ENCODE peak calls at places on chromosomes 11 and 22, in four cellular contexts. One of them, this sample, is unnamed.

GRCh38 chr22:43114958-43115357 is 4.4 kb downstream of the BIK start:
- DNase-seq in H9: no peak
- DNase-seq in trophoblast cell: no peak
- DNase-seq in H1: no peak
- DNase-seq in this sample: no peak

GRCh38 chr22:29071261-29072045 is 1.4 kb upstream of the KREMEN1 start:
- DNase-seq in H1: peak; percentile 78
- DNase-seq in H9: peak; percentile 72
- DNase-seq in trophoblast cell: peak; percentile 54
- DNase-seq in this sample: peak; percentile 67

GRCh38 chr11:61730222-61730994 is 22.0 kb upstream of the MYRF start:
- DNase-seq in H9: no peak
- DNase-seq in trophoblast cell: peak; percentile 77
- DNase-seq in H1: no peak
- DNase-seq in this sample: no peak

GRCh38 chr11:101912823-101913284 is 2.0 kb upstream of the CEP126 start:
- DNase-seq in H1: no peak
- DNase-seq in trophoblast cell: no peak
- DNase-seq in H9: no peak
- DNase-seq in this sample: no peak

GRCh38 chr11:38153985-38154384 is 1555.9 kb upstream of the RAG2 start:
- DNase-seq in H9: no peak
- DNase-seq in trophoblast cell: no peak
- DNase-seq in H1: no peak
- DNase-seq in this sample: no peak

GRCh38 chr11:14029971-14030531 is 67.5 kb downstream of the SPON1 start:
- DNase-seq in H1: no peak
- DNase-seq in trophoblast cell: no peak
- DNase-seq in H9: no peak
- DNase-seq in this sample: no peak

GRCh38 chr11:63945482-63946163 is 6.8 kb downstream of the NAA40 start:
- DNase-seq in trophoblast cell: peak; percentile 88
- DNase-seq in H1: peak; percentile 72
- DNase-seq in H9: peak; percentile 73
- DNase-seq in this sample: peak; percentile 82

GRCh38 chr11:104254347-104254746 is 90.4 kb upstream of the PDGFD start:
- DNase-seq in H1: peak; percentile 87
- DNase-seq in trophoblast cell: peak; percentile 21
- DNase-seq in H9: peak; percentile 85
- DNase-seq in this sample: peak; percentile 86

GRCh38 chr11:61691378-61692156 is 11.4 kb downstream of the DAGLA start:
- DNase-seq in trophoblast cell: no peak
- DNase-seq in H9: no peak
- DNase-seq in H1: no peak
- DNase-seq in this sample: peak; percentile 47

GRCh38 chr11:134532176-134532920 is 120.3 kb upstream of the B3GAT1 start:
- DNase-seq in H9: peak; percentile 17
- DNase-seq in H1: peak; percentile 40
- DNase-seq in trophoblast cell: no peak
- DNase-seq in this sample: no peak

GRCh38 chr11:43712676-43713075 is 32.1 kb downstream of the HSD17B12 start:
- DNase-seq in H1: no peak
- DNase-seq in H9: no peak
- DNase-seq in trophoblast cell: no peak
- DNase-seq in this sample: no peak

GRCh38 chr22:27247691-27248434 is 553.7 kb downstream of the MN1 start:
- DNase-seq in H9: no peak
- DNase-seq in H1: no peak
- DNase-seq in trophoblast cell: no peak
- DNase-seq in this sample: no peak

GRCh38 chr11:35267504-35267903 is 128.5 kb downstream of the CD44 start:
- DNase-seq in H1: no peak
- DNase-seq in trophoblast cell: no peak
- DNase-seq in H9: no peak
- DNase-seq in this sample: no peak

GRCh38 chr11:67369801-67370284 is 3.6 kb downstream of the CLCF1 start:
- DNase-seq in H1: no peak
- DNase-seq in H9: no peak
- DNase-seq in trophoblast cell: peak; percentile 69
- DNase-seq in this sample: no peak

GRCh38 chr11:44834846-44835245 is 108.1 kb downstream of the TSPAN18 start:
- DNase-seq in H9: no peak
- DNase-seq in trophoblast cell: no peak
- DNase-seq in H1: no peak
- DNase-seq in this sample: no peak

GRCh38 chr11:73866586-73866996 is 10.1 kb downstream of the COA4 start:
- DNase-seq in H1: no peak
- DNase-seq in trophoblast cell: peak; percentile 55
- DNase-seq in H9: no peak
- DNase-seq in this sample: peak; percentile 66

GRCh38 chr22:24483966-24484545 is 11.1 kb upstream of the UPB1 start:
- DNase-seq in trophoblast cell: no peak
- DNase-seq in H1: no peak
- DNase-seq in H9: no peak
- DNase-seq in this sample: no peak
- H3K4ac ChIP-seq in trophoblast cell: no peak overlapping the region
- H3K4ac ChIP-seq in H1: no peak overlapping the region
- H3K4ac ChIP-seq in H9: no peak overlapping the region
- H3K4ac ChIP-seq in this sample: no peak overlapping the region

DNA sequence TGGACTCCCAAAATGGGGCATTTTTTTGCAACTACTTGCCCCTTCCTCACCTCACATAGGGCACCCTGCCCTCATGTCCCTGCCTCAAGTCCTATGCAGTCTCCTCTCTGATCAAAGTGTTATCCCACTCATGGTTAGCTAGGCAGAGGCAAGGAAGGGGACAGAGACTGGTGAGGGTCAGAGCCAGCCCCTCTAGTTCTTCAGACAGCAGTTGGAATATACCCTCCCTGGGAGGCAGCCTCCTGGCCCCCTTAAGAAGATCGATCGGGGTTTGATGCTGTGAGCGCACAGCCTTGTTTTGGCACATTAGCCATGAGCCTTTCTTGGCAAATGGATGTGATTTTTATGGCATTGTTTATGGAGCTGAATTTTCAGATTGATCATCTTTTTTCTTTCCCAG is 436.9 kb downstream of the BUD13 start:
- DNase-seq in H1: no peak
- DNase-seq in trophoblast cell: no peak
- DNase-seq in H9: peak; percentile 9
- DNase-seq in this sample: no peak
- H3K23ac ChIP-seq in H1: no peak overlapping the region
- H3K23ac ChIP-seq in trophoblast cell: no peak overlapping the region
- H3K23ac ChIP-seq in H9: no peak overlapping the region
- H3K23ac ChIP-seq in this sample: no peak overlapping the region

GRCh38 chr11:76782526-76783293 is 446 bp upstream of the TSKU start:
- DNase-seq in trophoblast cell: peak; percentile 74
- DNase-seq in H1: no peak
- DNase-seq in H9: peak; percentile 95
- DNase-seq in this sample: peak; percentile 98

GRCh38 chr11:76781861-76782500 is 1.2 kb upstream of the TSKU start:
- DNase-seq in H1: no peak
- DNase-seq in trophoblast cell: no peak
- DNase-seq in H9: no peak
- DNase-seq in this sample: no peak

GRCh38 chr11:76783901-76784813 is 1.0 kb downstream of the TSKU start:
- DNase-seq in trophoblast cell: peak; percentile 81
- DNase-seq in H1: peak; percentile 91
- DNase-seq in H9: peak; percentile 95
- DNase-seq in this sample: peak; percentile 96

GRCh38 chr11:76785513-76785912 is 2.4 kb downstream of the TSKU start:
- DNase-seq in trophoblast cell: no peak
- DNase-seq in H1: no peak
- DNase-seq in H9: no peak
- DNase-seq in this sample: peak; percentile 79

DNA sequence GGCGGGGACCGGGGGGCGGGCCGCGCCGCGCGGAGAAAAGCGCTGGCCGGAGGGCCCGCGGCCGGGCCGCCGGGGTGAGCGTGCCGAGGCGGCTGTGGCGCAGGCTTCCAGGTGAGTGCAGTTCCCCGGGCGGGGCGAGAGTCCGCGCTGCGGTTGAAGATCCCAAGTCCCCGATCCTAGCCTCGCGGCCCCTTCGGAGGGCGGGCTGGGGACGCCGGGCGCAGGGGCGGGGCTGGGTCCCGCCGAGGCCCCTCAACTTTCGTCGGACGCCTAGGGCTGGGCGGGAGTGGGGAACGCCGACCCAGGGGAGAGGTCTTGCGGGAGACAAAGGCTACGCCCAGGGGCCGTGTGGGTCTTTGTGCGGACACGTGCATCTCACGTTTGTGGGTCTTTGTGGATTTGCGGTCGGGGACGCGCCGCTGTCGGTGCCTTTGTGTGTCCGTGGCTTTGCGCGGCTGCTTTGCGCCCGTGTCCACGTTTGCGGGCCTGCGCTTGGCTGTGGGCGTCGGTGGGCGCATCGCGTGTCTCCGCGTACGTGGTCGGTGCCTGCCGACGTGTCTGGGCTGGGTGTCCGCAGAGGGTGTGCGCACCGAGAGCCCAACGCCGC is at the start of gene TSKU:
- DNase-seq in H1: peak; percentile 92
- DNase-seq in trophoblast cell: peak; percentile 37
- DNase-seq in H9: peak; percentile 81
- DNase-seq in this sample: peak; percentile 90
- H3K79me2 ChIP-seq in H1: peaks cover 46% of the 10 kb centered on the region
- H3K79me2 ChIP-seq in trophoblast cell: peaks cover 35% of the 10 kb centered on the region
- H3K79me2 ChIP-seq in H9: peaks cover 34% of the 10 kb centered on the region
- H3K79me2 ChIP-seq in this sample: peaks cover 53% of the 10 kb centered on the region

GRCh38 chr22:47150426-47150825 is 388.0 kb downstream of the TBC1D22A start:
- DNase-seq in H9: no peak
- DNase-seq in trophoblast cell: no peak
- DNase-seq in H1: no peak
- DNase-seq in this sample: no peak
- H3K4ac ChIP-seq in H9: no peak overlapping the region
- H3K4ac ChIP-seq in trophoblast cell: no peak overlapping the region
- H3K4ac ChIP-seq in H1: no peak overlapping the region
- H3K4ac ChIP-seq in this sample: no peak overlapping the region

GRCh38 chr22:21450320-21450831 is 16.8 kb upstream of the TMEM191C start:
- DNase-seq in H1: peak; percentile 59
- DNase-seq in H9: peak; percentile 30
- DNase-seq in trophoblast cell: no peak
- DNase-seq in this sample: no peak
- H3K23ac ChIP-seq in H1: no peak overlapping the region
- H3K23ac ChIP-seq in H9: no peak overlapping the region
- H3K23ac ChIP-seq in trophoblast cell: no peak overlapping the region
- H3K23ac ChIP-seq in this sample: no peak overlapping the region

GRCh38 chr11:19788435-19788834 is 75.8 kb downstream of the NAV2 start:
- DNase-seq in trophoblast cell: no peak
- DNase-seq in H9: no peak
- DNase-seq in H1: no peak
- DNase-seq in this sample: no peak
- H3K79me2 ChIP-seq in trophoblast cell: no peaks in the 10 kb centered on the region
- H3K79me2 ChIP-seq in H9: peaks cover 4% of the 10 kb centered on the region
- H3K79me2 ChIP-seq in H1: peaks cover 93% of the 10 kb centered on the region
- H3K79me2 ChIP-seq in this sample: no peaks in the 10 kb centered on the region

GRCh38 chr11:576791-577610 is 731 bp downstream of the PHRF1 start:
- DNase-seq in H9: no peak
- DNase-seq in H1: no peak
- DNase-seq in trophoblast cell: no peak
- DNase-seq in this sample: no peak
- H3K4ac ChIP-seq in H9: no peak overlapping the region
- H3K4ac ChIP-seq in H1: no peak overlapping the region
- H3K4ac ChIP-seq in trophoblast cell: peak overlapping the region; percentile 91
- H3K4ac ChIP-seq in this sample: no peak overlapping the region

GRCh38 chr22:37111156-37111717 is 1.7 kb upstream of the TMPRSS6 start:
- DNase-seq in H9: no peak
- DNase-seq in H1: no peak
- DNase-seq in trophoblast cell: no peak
- DNase-seq in this sample: no peak
- H3K23ac ChIP-seq in H9: no peak overlapping the region
- H3K23ac ChIP-seq in H1: no peak overlapping the region
- H3K23ac ChIP-seq in trophoblast cell: no peak overlapping the region
- H3K23ac ChIP-seq in this sample: peak overlapping the region; percentile 89

GRCh38 chr22:45240137-45240809 is 421 bp downstream of the KIAA0930 start:
- DNase-seq in H1: peak; percentile 65
- DNase-seq in H9: no peak
- DNase-seq in trophoblast cell: peak; percentile 53
- DNase-seq in this sample: peak; percentile 34

GRCh38 chr22:45246060-45246985 is 5.6 kb upstream of the KIAA0930 start:
- DNase-seq in trophoblast cell: peak; percentile 97
- DNase-seq in H1: no peak
- DNase-seq in H9: no peak
- DNase-seq in this sample: peak; percentile 91

GRCh38 chr22:45239378-45240136 is 1.1 kb downstream of the KIAA0930 start:
- DNase-seq in H1: no peak
- DNase-seq in H9: no peak
- DNase-seq in trophoblast cell: no peak
- DNase-seq in this sample: peak; percentile 41

GRCh38 chr22:45240810-45241631 is at the start of gene KIAA0930:
- DNase-seq in trophoblast cell: peak; percentile 56
- DNase-seq in H1: peak; percentile 92
- DNase-seq in H9: peak; percentile 90
- DNase-seq in this sample: peak; percentile 76

GRCh38 chr22:45242778-45243191 is 2.1 kb upstream of the KIAA0930 start:
- DNase-seq in H9: no peak
- DNase-seq in H1: no peak
- DNase-seq in trophoblast cell: no peak
- DNase-seq in this sample: peak; percentile 31
- H3K79me2 ChIP-seq in H9: no peaks in the 10 kb centered on the region
- H3K79me2 ChIP-seq in H1: no peaks in the 10 kb centered on the region
- H3K79me2 ChIP-seq in trophoblast cell: peaks cover 7% of the 10 kb centered on the region
- H3K79me2 ChIP-seq in this sample: no peaks in the 10 kb centered on the region

GRCh38 chr11:47186937-47187681 is 875 bp upstream of the PACSIN3 start:
- DNase-seq in H9: peak; percentile 77
- DNase-seq in H1: peak; percentile 77
- DNase-seq in trophoblast cell: peak; percentile 30
- DNase-seq in this sample: peak; percentile 78
- H3K4ac ChIP-seq in H9: no peak overlapping the region
- H3K4ac ChIP-seq in H1: no peak overlapping the region
- H3K4ac ChIP-seq in trophoblast cell: no peak overlapping the region
- H3K4ac ChIP-seq in this sample: no peak overlapping the region

This sample was measured in mesendoderm.